ENCODE peak calls at places on chromosome 19, in four cellular contexts. One of them, this sample, is unnamed.

GRCh38 chr19:57599377-57599760 is 316 bp upstream of the ZNF530 start:
- DNase-seq in K562: no peak
- DNase-seq in WTC11: no peak
- DNase-seq in HepG2: no peak
- DNase-seq in this sample: no peak

GRCh38 chr19:14383898-14384669 is 2.8 kb downstream of the ADGRE5 start:
- DNase-seq in K562: peak
- DNase-seq in WTC11: no peak
- DNase-seq in HepG2: no peak
- DNase-seq in this sample: no peak

GRCh38 chr19:40610396-40611064 is 9.4 kb downstream of the LTBP4 start:
- DNase-seq in K562: no peak
- DNase-seq in WTC11: no peak
- DNase-seq in HepG2: no peak
- DNase-seq in this sample: no peak

GRCh38 chr19:17936379-17936778 is 3.6 kb downstream of the CCDC124 start:
- DNase-seq in K562: no peak
- DNase-seq in WTC11: no peak
- DNase-seq in HepG2: no peak
- DNase-seq in this sample: no peak

GRCh38 chr19:16447015-16447384 is 24.8 kb downstream of the EPS15L1 start:
- DNase-seq in K562: peak
- DNase-seq in WTC11: no peak
- DNase-seq in HepG2: peak
- DNase-seq in this sample: no peak

GRCh38 chr19:39407644-39408391 is 1.2 kb downstream of the ZFP36 start:
- DNase-seq in K562: no peak
- DNase-seq in WTC11: no peak
- DNase-seq in HepG2: no peak
- DNase-seq in this sample: no peak

GRCh38 chr19:49658566-49659442 is 6.9 kb downstream of the IRF3 start:
- DNase-seq in K562: no peak
- DNase-seq in WTC11: no peak
- DNase-seq in HepG2: no peak
- DNase-seq in this sample: no peak

GRCh38 chr19:58356236-58356970 is 3.1 kb upstream of the A1BG start:
- DNase-seq in K562: no peak
- DNase-seq in WTC11: peak
- DNase-seq in HepG2: no peak
- DNase-seq in this sample: no peak

GRCh38 chr19:9052894-9053293 is 34.0 kb upstream of the OR1M1 start:
- DNase-seq in K562: no peak
- DNase-seq in WTC11: no peak
- DNase-seq in HepG2: no peak
- DNase-seq in this sample: no peak

GRCh38 chr19:47707135-47707925 is 5.9 kb upstream of the EHD2 start:
- DNase-seq in K562: peak
- DNase-seq in WTC11: peak
- DNase-seq in HepG2: peak
- DNase-seq in this sample: peak

GRCh38 chr19:11971045-11971444 is 6.2 kb downstream of the ZNF763 start:
- DNase-seq in K562: no peak
- DNase-seq in WTC11: no peak
- DNase-seq in HepG2: no peak
- DNase-seq in this sample: no peak

GRCh38 chr19:48569814-48570213 is 17.8 kb downstream of the SULT2B1 start:
- DNase-seq in K562: no peak
- DNase-seq in WTC11: no peak
- DNase-seq in HepG2: no peak
- DNase-seq in this sample: no peak

GRCh38 chr19:13004273-13004672 is 9.0 kb downstream of the NFIX start:
- DNase-seq in K562: no peak
- DNase-seq in WTC11: no peak
- DNase-seq in HepG2: no peak
- DNase-seq in this sample: no peak

GRCh38 chr19:13556552-13556951 is 50.3 kb upstream of the CACNA1A start:
- DNase-seq in K562: no peak
- DNase-seq in WTC11: no peak
- DNase-seq in HepG2: no peak
- DNase-seq in this sample: no peak

GRCh38 chr19:49894879-49895565 is 1.7 kb downstream of the IL4I1 start:
- DNase-seq in K562: no peak
- DNase-seq in WTC11: no peak
- DNase-seq in HepG2: no peak
- DNase-seq in this sample: no peak

DNA sequence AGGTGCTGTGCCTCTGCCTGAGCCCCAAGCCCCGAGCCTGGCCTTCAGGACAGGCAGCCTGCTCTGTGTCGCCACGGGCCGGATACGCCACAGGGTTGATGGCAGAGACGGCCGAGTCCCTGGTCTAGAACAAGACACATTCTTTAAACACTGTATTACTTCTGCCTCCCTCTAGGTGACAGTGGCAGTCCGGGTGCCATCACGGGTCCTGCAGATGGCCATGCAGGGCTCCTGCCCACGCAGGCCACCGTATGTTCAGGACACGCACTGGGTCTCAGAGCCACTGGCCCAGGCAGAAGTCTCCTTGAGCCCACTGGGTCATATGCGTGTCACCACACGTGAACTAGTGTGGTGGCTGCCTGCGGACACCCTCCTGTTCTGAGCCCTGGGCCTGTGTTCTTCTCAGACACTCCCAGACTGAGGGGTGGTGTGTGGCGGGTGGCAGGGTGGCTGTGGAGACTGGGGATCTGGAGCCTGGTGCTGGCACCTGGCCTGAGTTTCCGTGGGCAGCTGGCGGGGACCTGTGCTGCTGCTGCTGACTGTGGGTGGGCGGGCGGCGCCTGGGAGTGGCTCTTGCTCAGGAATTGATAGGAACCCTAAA is 4.4 kb downstream of the PLEKHJ1 start:
- DNase-seq in K562: no peak
- DNase-seq in WTC11: no peak
- DNase-seq in HepG2: no peak
- DNase-seq in this sample: no peak
- TF ChIP-seq SP1 in K562: no peak
- TF ChIP-seq SP1 in WTC11: no peak
- TF ChIP-seq SP1 in HepG2: no peak
- TF ChIP-seq SP1 in this sample: no peak

DNA sequence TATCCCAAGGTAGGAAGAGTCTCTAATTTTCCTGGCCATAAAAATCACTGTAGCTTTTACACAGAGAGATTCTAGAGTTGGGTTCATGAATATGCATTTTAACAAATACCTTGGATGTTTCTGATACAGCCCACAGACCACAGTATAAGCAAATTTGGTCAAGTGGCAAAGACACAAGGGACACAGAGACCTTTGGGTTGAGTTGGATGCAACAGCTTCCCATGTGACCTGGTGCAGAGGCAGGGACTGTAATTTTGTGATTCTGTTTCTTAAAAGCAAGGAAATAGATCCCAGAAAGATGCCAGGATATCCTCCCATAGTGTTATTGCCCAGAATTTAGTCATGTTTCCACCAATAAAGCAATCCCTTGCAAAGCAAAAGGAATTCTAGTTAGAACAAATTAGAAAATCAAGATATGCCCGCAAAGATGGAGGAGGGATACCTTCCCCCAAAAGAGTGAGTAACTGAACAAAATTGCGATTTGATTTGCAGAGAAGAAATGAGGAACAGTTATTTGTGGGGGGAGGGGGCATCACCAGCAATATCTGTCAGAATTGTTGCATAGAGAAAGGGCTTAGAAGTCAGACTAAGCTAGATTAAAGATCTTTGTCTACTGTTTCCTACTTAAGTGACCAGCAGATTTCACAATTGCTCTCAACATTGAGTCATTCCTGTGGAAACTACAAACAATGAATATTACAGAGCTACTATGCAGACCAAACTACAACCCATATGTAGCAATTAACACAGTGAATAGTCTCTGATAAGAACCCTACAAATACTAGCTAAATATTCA is 27.2 kb downstream of the FPR3 start:
- DNase-seq in K562: no peak
- DNase-seq in WTC11: no peak
- DNase-seq in HepG2: no peak
- DNase-seq in this sample: no peak
- TF ChIP-seq ELF4 in K562: no peak
- TF ChIP-seq ELF4 in WTC11: no peak
- TF ChIP-seq ELF4 in HepG2: no peak
- TF ChIP-seq ELF4 in this sample: no peak

DNA sequence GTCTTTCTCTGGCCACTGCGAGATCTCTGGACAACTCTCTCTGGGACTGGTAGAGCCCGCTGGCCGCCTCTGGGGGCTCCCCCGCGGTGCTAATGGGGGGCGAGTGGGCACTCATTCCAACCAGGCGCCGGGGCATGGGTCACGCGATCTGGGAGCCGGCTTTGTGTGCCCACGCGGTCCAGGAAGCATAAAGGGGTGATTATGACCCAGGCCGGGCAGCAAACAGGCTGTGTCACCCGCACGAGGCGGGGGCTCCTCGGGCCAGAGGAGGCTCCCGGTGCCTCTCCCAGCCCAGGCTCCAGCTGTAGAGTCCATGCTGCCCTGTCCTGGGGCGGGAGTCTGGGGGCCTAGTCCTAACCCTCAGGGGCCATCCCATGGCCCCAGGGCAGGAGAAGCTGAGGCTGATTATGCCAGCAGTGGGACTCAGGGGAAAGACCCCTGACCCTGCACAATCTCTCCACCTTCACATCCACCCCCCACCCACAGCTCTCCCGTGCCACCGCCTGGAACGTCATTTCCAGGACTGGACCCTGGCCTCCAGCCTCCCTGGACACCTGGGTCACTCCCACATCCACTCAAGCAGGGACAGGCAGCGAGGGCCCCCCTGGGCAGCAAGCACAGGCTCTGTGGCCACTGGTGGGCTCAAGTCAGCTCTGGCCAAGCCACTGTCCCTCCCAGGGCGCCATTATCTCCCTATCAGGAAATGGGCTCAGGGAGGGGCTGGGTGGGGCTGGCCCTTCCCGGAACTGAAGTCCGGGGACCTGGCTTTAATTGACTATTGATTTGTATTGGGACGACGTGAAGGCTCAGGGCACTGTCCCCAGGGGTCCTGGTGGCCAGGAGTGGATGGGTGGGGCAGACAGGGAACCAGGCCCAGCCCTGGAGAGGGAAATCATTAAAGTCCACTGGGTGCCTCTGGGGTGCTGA is 50.0 kb downstream of the PTPRS start:
- DNase-seq in K562: peak
- DNase-seq in WTC11: no peak
- DNase-seq in HepG2: no peak
- DNase-seq in this sample: no peak
- TF ChIP-seq SP1 in K562: no peak
- TF ChIP-seq SP1 in WTC11: no peak
- TF ChIP-seq SP1 in HepG2: no peak
- TF ChIP-seq SP1 in this sample: no peak

GRCh38 chr19:54478677-54479266 is 5.7 kb upstream of the CDC42EP5 start:
- DNase-seq in K562: no peak
- DNase-seq in WTC11: peak
- DNase-seq in HepG2: peak
- DNase-seq in this sample: peak
- TF ChIP-seq ELF4 in K562: no peak
- TF ChIP-seq ELF4 in WTC11: no peak
- TF ChIP-seq ELF4 in HepG2: no peak
- TF ChIP-seq ELF4 in this sample: no peak

GRCh38 chr19:30625947-30626346 is 253.8 kb downstream of the ZNF536 start:
- DNase-seq in K562: no peak
- DNase-seq in WTC11: no peak
- DNase-seq in HepG2: no peak
- DNase-seq in this sample: no peak

GRCh38 chr19:30621326-30621920 is 249.2 kb downstream of the ZNF536 start:
- DNase-seq in K562: no peak
- DNase-seq in WTC11: no peak
- DNase-seq in HepG2: no peak
- DNase-seq in this sample: no peak

GRCh38 chr19:30622276-30622675 is 250.1 kb downstream of the ZNF536 start:
- DNase-seq in K562: no peak
- DNase-seq in WTC11: no peak
- DNase-seq in HepG2: no peak
- DNase-seq in this sample: no peak

GRCh38 chr19:30620354-30620753 is 248.2 kb downstream of the ZNF536 start:
- DNase-seq in K562: no peak
- DNase-seq in WTC11: no peak
- DNase-seq in HepG2: no peak
- DNase-seq in this sample: no peak
- TF ChIP-seq SP1 in K562: no peak
- TF ChIP-seq SP1 in WTC11: no peak
- TF ChIP-seq SP1 in HepG2: no peak
- TF ChIP-seq SP1 in this sample: no peak

DNA sequence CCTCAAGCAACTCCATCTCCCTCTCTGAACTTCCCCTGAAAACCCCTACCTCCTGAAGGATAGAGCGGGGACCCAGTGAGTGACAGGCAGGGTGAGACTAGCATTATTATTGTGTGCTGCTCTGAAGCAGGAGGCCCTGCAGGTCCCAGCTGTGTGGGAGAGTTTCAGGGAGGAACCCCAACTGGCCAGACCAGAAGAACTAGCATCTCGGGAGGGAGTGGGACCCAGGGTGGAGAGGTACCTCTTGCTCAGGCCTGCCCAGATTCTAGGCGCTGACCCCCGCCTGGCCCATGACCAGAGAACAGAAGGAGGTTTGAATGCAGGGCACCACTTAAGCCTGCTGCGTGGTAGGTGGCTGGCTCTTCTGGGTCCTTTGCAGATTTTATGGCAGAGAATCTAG is 5.7 kb upstream of the LYPD3 start:
- DNase-seq in K562: no peak
- DNase-seq in WTC11: no peak
- DNase-seq in HepG2: no peak
- DNase-seq in this sample: no peak
- TF ChIP-seq ELF4 in K562: no peak
- TF ChIP-seq ELF4 in WTC11: no peak
- TF ChIP-seq ELF4 in HepG2: no peak
- TF ChIP-seq ELF4 in this sample: no peak